ENCODE peak calls at places on chromosomes 16 and 17, in six cellular contexts. P is A172; U is GM03348; C is hepatic stellate cell; D is activated CD8-positive, alpha-beta memory T cell treated with anti-CD3 and anti-CD28 coated beads, Interleukin-2, amount 50 U/mL, for 4 hours; I is NCI-H2029. N is an unnamed sample.

GRCh38 chr17:41340934-41341861 is 9.4 kb downstream of the KRT33A start:
- DNase-seq in P (no peak), U (no peak), C (no peak), D (peak; percentile 39), I (no peak), N (peak; percentile 77)

GRCh38 chr17:19703106-19703775 is 13.1 kb downstream of the SLC47A2 start:
- DNase-seq in P (no peak), U (peak; percentile 13), C (no peak), D (no peak), I (peak; percentile 21), N (no peak)

GRCh38 chr17:38870259-38871165 is 654 bp downstream of the LASP1 start:
- DNase-seq in P (peak; percentile 75), U (peak; percentile 84), C (no peak), D (peak; percentile 71), I (no peak), N (peak; percentile 85)

GRCh38 chr17:49959183-49959935 is 9.6 kb upstream of the DLX4 start:
- DNase-seq in P (peak; percentile 79), U (no peak), C (no peak), D (no peak), I (no peak), N (no peak)

GRCh38 chr17:50922107-50922506 is 56.0 kb upstream of the TOB1 start:
- DNase-seq in P (peak; percentile 47), U (no peak), C (no peak), D (no peak), I (no peak), N (no peak)

GRCh38 chr17:27565874-27566672 is 64.9 kb upstream of the LGALS9 start:
- DNase-seq in P (no peak), U (no peak), C (no peak), D (no peak), I (no peak), N (peak; percentile 86)

GRCh38 chr17:32558328-32558955 is 71.6 kb downstream of the CDK5R1 start:
- DNase-seq in P (no peak), U (no peak), C (no peak), D (no peak), I (no peak), N (no peak)

GRCh38 chr17:80283116-80283852 is 22.6 kb downstream of the RNF213 start:
- DNase-seq in P (no peak), U (no peak), C (no peak), D (no peak), I (no peak), N (no peak)

GRCh38 chr16:8718753-8719386 is 44.5 kb downstream of the ABAT start:
- DNase-seq in P (no peak), U (no peak), C (no peak), D (no peak), I (no peak), N (no peak)

GRCh38 chr17:57784226-57784895 is 39.3 kb upstream of the CCDC182 start:
- DNase-seq in P (no peak), U (no peak), C (no peak), D (no peak), I (no peak), N (no peak)

GRCh38 chr17:7497636-7498035 is 13.5 kb downstream of the POLR2A start:
- DNase-seq in P (no peak), U (no peak), C (no peak), D (no peak), I (no peak), N (no peak)

GRCh38 chr17:63134867-63135266 is 168.8 kb downstream of the TANC2 start:
- DNase-seq in P (no peak), U (no peak), C (no peak), D (no peak), I (no peak), N (no peak)

GRCh38 chr17:4903051-4903818 is at the start of gene CHRNE:
- DNase-seq in P (peak; percentile 65), U (peak; percentile 71), C (no peak), D (peak; percentile 78), I (peak; percentile 32), N (peak; percentile 91)

GRCh38 chr16:66924527-66925321 is 611 bp downstream of the RRAD start:
- DNase-seq in P (no peak), U (peak; percentile 80), C (peak; percentile 63), D (peak; percentile 36), I (no peak), N (peak; percentile 53)

GRCh38 chr16:29028457-29029167 is 43.8 kb downstream of the LAT start:
- DNase-seq in P (no peak), U (no peak), C (no peak), D (no peak), I (no peak), N (no peak)

GRCh38 chr17:49995055-49995738 is at the start of gene DLX3:
- DNase-seq in P (peak; percentile 67), U (peak; percentile 88), C (peak; percentile 88), D (no peak), I (peak; percentile 50), N (peak; percentile 49)

GRCh38 chr17:82531431-82531881 is 11.9 kb downstream of the FOXK2 start:
- DNase-seq in P (peak; percentile 75), U (no peak), C (peak; percentile 50), D (no peak), I (no peak), N (no peak)

GRCh38 chr16:8892101-8892575 is 10.0 kb downstream of the LITAFD start:
- DNase-seq in P (no peak), U (no peak), C (no peak), D (no peak), I (no peak), N (no peak)

GRCh38 chr17:16974569-16975265 is 2.8 kb upstream of the TNFRSF13B start:
- DNase-seq in P (no peak), U (no peak), C (no peak), D (no peak), I (no peak), N (no peak)

N was measured in activated CD8-positive, alpha-beta T cell treated with anti-CD3 and anti-CD28 coated beads for 36 hours.